ENCODE peak calls at places on chromosomes 7 and 10, in ten cellular contexts. N is activated CD8-positive, alpha-beta memory T cell treated with anti-CD3 and anti-CD28 coated beads for 24 hours; D is hippocampal formation; P is A172; A is CD8-positive, alpha-beta memory T cell; M is activated T-helper 1 cell treated with anti-CD3 and anti-CD28 coated beads, Interleukin-12 subunit alpha, Interleukin-12 subunit beta, Interleukin-2, Interleukin-4 antibody, amounts not matched to agents 30 ng/mL and 10 ng/mL and 1 ng/mL, durations not matched to agents 14 hours and 24 hours and 36 hours; R is MCF 10A; Z is anterior cingulate cortex; I is IMR-90; Y is GM23248. V is an unnamed sample.

GRCh38 chr7:142478479-142479220 is 220.8 kb upstream of the PRSS58 start:
- DNase-seq in N (no peak), D (no peak), P (peak; percentile 50), A (no peak), M (peak; percentile 9), R (peak; percentile 80), Z (peak; percentile 17), I (peak; percentile 64), Y (peak; percentile 71), V (peak; percentile 80)

GRCh38 chr7:96187735-96188622 is 133.9 kb downstream of the SLC25A13 start:
- DNase-seq in N (no peak), D (peak; percentile 11), P (no peak), A (no peak), M (no peak), R (no peak), Z (no peak), I (no peak), Y (peak; percentile 53), V (peak; percentile 52)

GRCh38 chr7:101185258-101185839 is 5.3 kb upstream of the NAT16 start:
- DNase-seq in N (no peak), D (no peak), P (peak; percentile 84), A (no peak), M (no peak), R (no peak), Z (no peak), I (peak; percentile 55), Y (peak; percentile 69), V (peak; percentile 34)

GRCh38 chr10:22372922-22373321 is 27.6 kb downstream of the SPAG6 start:
- DNase-seq in N (no peak), D (no peak), P (no peak), A (no peak), M (no peak), R (no peak), Z (no peak), I (no peak), Y (peak; percentile 6), V (no peak)

GRCh38 chr7:3780525-3780924 is 479.5 kb downstream of the SDK1 start:
- DNase-seq in N (no peak), D (no peak), P (no peak), A (no peak), M (no peak), R (no peak), Z (no peak), I (no peak), Y (no peak), V (no peak)

GRCh38 chr7:88775838-88776237 is 16.3 kb downstream of the ZNF804B start:
- DNase-seq in N (no peak), D (no peak), P (no peak), A (no peak), M (no peak), R (no peak), Z (no peak), I (no peak), Y (no peak), V (no peak)

GRCh38 chr7:69365588-69366241 is 232.6 kb upstream of the AUTS2 start:
- DNase-seq in N (no peak), D (no peak), P (peak; percentile 35), A (no peak), M (no peak), R (no peak), Z (no peak), I (no peak), Y (peak; percentile 61), V (peak; percentile 87)

GRCh38 chr7:87139514-87139913 is 12.7 kb upstream of the DMTF1 start:
- DNase-seq in N (no peak), D (no peak), P (no peak), A (no peak), M (no peak), R (no peak), Z (no peak), I (no peak), Y (no peak), V (no peak)

V was measured in adipocyte.